ENCODE peak calls at places on chromosomes 7 and 10, in nine cellular contexts. One of them, this sample, is unnamed. For H3K9me3, the result is how much of the 10 kb centered on the place peaks cover.

GRCh38 chr7:30329706-30330105 is 45.3 kb downstream of the ZNRF2 start:
- DNase-seq in psoas muscle: no peak
- DNase-seq in HepG2: no peak
- DNase-seq in cardiac muscle cell: no peak
- DNase-seq in tibial artery: no peak
- DNase-seq in A549: no peak
- DNase-seq in Peyer's patch: no peak
- DNase-seq in IMR-90: no peak
- DNase-seq in BE2C: no peak
- DNase-seq in this sample: no peak

GRCh38 chr10:15210521-15210920 is 42.0 kb upstream of the NMT2 start:
- DNase-seq in psoas muscle: no peak
- DNase-seq in HepG2: no peak
- DNase-seq in cardiac muscle cell: no peak
- DNase-seq in tibial artery: no peak
- DNase-seq in A549: no peak
- DNase-seq in Peyer's patch: no peak
- DNase-seq in IMR-90: no peak
- DNase-seq in BE2C: no peak
- DNase-seq in this sample: no peak

GRCh38 chr7:20217193-20217948 is at the start of gene MACC1:
- DNase-seq in psoas muscle: no peak
- DNase-seq in HepG2: no peak
- DNase-seq in cardiac muscle cell: no peak
- DNase-seq in tibial artery: no peak
- DNase-seq in A549: no peak
- DNase-seq in Peyer's patch: peak
- DNase-seq in IMR-90: no peak
- DNase-seq in BE2C: no peak
- DNase-seq in this sample: peak

GRCh38 chr7:70355591-70356323 is 757.5 kb downstream of the AUTS2 start:
- DNase-seq in psoas muscle: no peak
- DNase-seq in HepG2: no peak
- DNase-seq in cardiac muscle cell: no peak
- DNase-seq in tibial artery: no peak
- DNase-seq in A549: no peak
- DNase-seq in Peyer's patch: no peak
- DNase-seq in IMR-90: no peak
- DNase-seq in BE2C: peak
- DNase-seq in this sample: no peak

GRCh38 chr7:33109758-33110238 is 594 bp upstream of the RP9 start:
- DNase-seq in psoas muscle: no peak
- DNase-seq in HepG2: no peak
- DNase-seq in cardiac muscle cell: peak
- DNase-seq in tibial artery: no peak
- DNase-seq in A549: peak
- DNase-seq in Peyer's patch: no peak
- DNase-seq in IMR-90: peak
- DNase-seq in BE2C: peak
- DNase-seq in this sample: peak

GRCh38 chr7:87152897-87153641 is 816 bp downstream of the DMTF1 start:
- DNase-seq in psoas muscle: peak
- DNase-seq in HepG2: peak
- DNase-seq in cardiac muscle cell: peak
- DNase-seq in tibial artery: peak
- DNase-seq in A549: peak
- DNase-seq in Peyer's patch: no peak
- DNase-seq in IMR-90: peak
- DNase-seq in BE2C: peak
- DNase-seq in this sample: no peak

GRCh38 chr7:138776156-138776833 is 21.5 kb upstream of the TMEM213 start:
- DNase-seq in psoas muscle: no peak
- DNase-seq in HepG2: no peak
- DNase-seq in cardiac muscle cell: no peak
- DNase-seq in tibial artery: no peak
- DNase-seq in A549: no peak
- DNase-seq in Peyer's patch: no peak
- DNase-seq in IMR-90: no peak
- DNase-seq in BE2C: no peak
- DNase-seq in this sample: no peak

GRCh38 chr7:78261739-78262138 is 463.2 kb downstream of the PHTF2 start:
- DNase-seq in psoas muscle: no peak
- DNase-seq in HepG2: no peak
- DNase-seq in cardiac muscle cell: no peak
- DNase-seq in tibial artery: no peak
- DNase-seq in A549: no peak
- DNase-seq in Peyer's patch: no peak
- DNase-seq in IMR-90: no peak
- DNase-seq in BE2C: no peak
- DNase-seq in this sample: no peak

GRCh38 chr10:24737001-24737400 is 13.3 kb upstream of the ARHGAP21 start:
- DNase-seq in psoas muscle: no peak
- DNase-seq in HepG2: no peak
- DNase-seq in cardiac muscle cell: no peak
- DNase-seq in tibial artery: no peak
- DNase-seq in A549: no peak
- DNase-seq in Peyer's patch: no peak
- DNase-seq in IMR-90: no peak
- DNase-seq in BE2C: no peak
- DNase-seq in this sample: no peak

GRCh38 chr7:4739528-4739992 is 35.9 kb upstream of the AP5Z1 start:
- DNase-seq in psoas muscle: peak
- DNase-seq in HepG2: peak
- DNase-seq in cardiac muscle cell: peak
- DNase-seq in tibial artery: no peak
- DNase-seq in A549: peak
- DNase-seq in Peyer's patch: no peak
- DNase-seq in IMR-90: peak
- DNase-seq in BE2C: peak
- DNase-seq in this sample: peak

GRCh38 chr10:110162749-110163148 is 44.7 kb upstream of the MXI1 start:
- DNase-seq in psoas muscle: no peak
- DNase-seq in HepG2: no peak
- DNase-seq in cardiac muscle cell: no peak
- DNase-seq in tibial artery: no peak
- DNase-seq in A549: peak
- DNase-seq in Peyer's patch: peak
- DNase-seq in IMR-90: no peak
- DNase-seq in BE2C: no peak
- DNase-seq in this sample: no peak

GRCh38 chr7:1883031-1883761 is 213.1 kb downstream of the ELFN1 start:
- DNase-seq in psoas muscle: no peak
- DNase-seq in HepG2: no peak
- DNase-seq in cardiac muscle cell: peak
- DNase-seq in tibial artery: no peak
- DNase-seq in A549: peak
- DNase-seq in Peyer's patch: no peak
- DNase-seq in IMR-90: peak
- DNase-seq in BE2C: no peak
- DNase-seq in this sample: no peak

GRCh38 chr10:89458289-89458688 is 43.9 kb downstream of the IFIT5 start:
- DNase-seq in psoas muscle: no peak
- DNase-seq in HepG2: no peak
- DNase-seq in cardiac muscle cell: peak
- DNase-seq in tibial artery: no peak
- DNase-seq in A549: no peak
- DNase-seq in Peyer's patch: no peak
- DNase-seq in IMR-90: peak
- DNase-seq in BE2C: no peak
- DNase-seq in this sample: no peak

GRCh38 chr7:155961241-155962190 is 149.3 kb upstream of the SHH start:
- DNase-seq in psoas muscle: no peak
- DNase-seq in HepG2: peak
- DNase-seq in cardiac muscle cell: peak
- DNase-seq in tibial artery: no peak
- DNase-seq in A549: no peak
- DNase-seq in Peyer's patch: peak
- DNase-seq in IMR-90: no peak
- DNase-seq in BE2C: no peak
- DNase-seq in this sample: no peak

GRCh38 chr7:7970113-7970619 is 1.6 kb downstream of the GLCCI1 start:
- DNase-seq in psoas muscle: no peak
- DNase-seq in HepG2: no peak
- DNase-seq in cardiac muscle cell: no peak
- DNase-seq in tibial artery: no peak
- DNase-seq in A549: no peak
- DNase-seq in Peyer's patch: no peak
- DNase-seq in IMR-90: no peak
- DNase-seq in BE2C: peak
- DNase-seq in this sample: no peak

GRCh38 chr10:63496561-63496960 is 24.6 kb upstream of the REEP3 start:
- DNase-seq in psoas muscle: no peak
- DNase-seq in HepG2: no peak
- DNase-seq in cardiac muscle cell: no peak
- DNase-seq in tibial artery: no peak
- DNase-seq in A549: no peak
- DNase-seq in Peyer's patch: no peak
- DNase-seq in IMR-90: no peak
- DNase-seq in BE2C: no peak
- DNase-seq in this sample: no peak

GRCh38 chr7:127995157-127995865 is 35.9 kb downstream of the LRRC4 start:
- DNase-seq in psoas muscle: no peak
- DNase-seq in HepG2: no peak
- DNase-seq in cardiac muscle cell: peak
- DNase-seq in tibial artery: no peak
- DNase-seq in A549: no peak
- DNase-seq in Peyer's patch: no peak
- DNase-seq in IMR-90: peak
- DNase-seq in BE2C: no peak
- DNase-seq in this sample: no peak

GRCh38 chr10:72124984-72125383 is 36.6 kb upstream of the SPOCK2 start:
- DNase-seq in psoas muscle: no peak
- DNase-seq in HepG2: no peak
- DNase-seq in cardiac muscle cell: peak
- DNase-seq in tibial artery: no peak
- DNase-seq in A549: no peak
- DNase-seq in Peyer's patch: no peak
- DNase-seq in IMR-90: peak
- DNase-seq in BE2C: no peak
- DNase-seq in this sample: no peak
- H3K9me3 ChIP-seq in psoas muscle: under half
- H3K9me3 ChIP-seq in HepG2: under half
- H3K9me3 ChIP-seq in cardiac muscle cell: under half
- H3K9me3 ChIP-seq in tibial artery: under half
- H3K9me3 ChIP-seq in A549: under half
- H3K9me3 ChIP-seq in Peyer's patch: under half
- H3K9me3 ChIP-seq in IMR-90: under half
- H3K9me3 ChIP-seq in BE2C: under half
- H3K9me3 ChIP-seq in this sample: under half

GRCh38 chr7:158396982-158397862 is 190.4 kb downstream of the PTPRN2 start:
- DNase-seq in psoas muscle: no peak
- DNase-seq in HepG2: peak
- DNase-seq in cardiac muscle cell: no peak
- DNase-seq in tibial artery: no peak
- DNase-seq in A549: no peak
- DNase-seq in Peyer's patch: peak
- DNase-seq in IMR-90: no peak
- DNase-seq in BE2C: no peak
- DNase-seq in this sample: no peak
- H3K9me3 ChIP-seq in psoas muscle: under half
- H3K9me3 ChIP-seq in HepG2: under half
- H3K9me3 ChIP-seq in cardiac muscle cell: under half
- H3K9me3 ChIP-seq in tibial artery: under half
- H3K9me3 ChIP-seq in A549: under half
- H3K9me3 ChIP-seq in Peyer's patch: under half
- H3K9me3 ChIP-seq in IMR-90: under half
- H3K9me3 ChIP-seq in BE2C: under half
- H3K9me3 ChIP-seq in this sample: under half

GRCh38 chr7:158272509-158273137 is 315.0 kb downstream of the PTPRN2 start:
- DNase-seq in psoas muscle: no peak
- DNase-seq in HepG2: no peak
- DNase-seq in cardiac muscle cell: no peak
- DNase-seq in tibial artery: no peak
- DNase-seq in A549: no peak
- DNase-seq in Peyer's patch: peak
- DNase-seq in IMR-90: no peak
- DNase-seq in BE2C: no peak
- DNase-seq in this sample: no peak

GRCh38 chr7:158273138-158273651 is 314.4 kb downstream of the PTPRN2 start:
- DNase-seq in psoas muscle: no peak
- DNase-seq in HepG2: no peak
- DNase-seq in cardiac muscle cell: no peak
- DNase-seq in tibial artery: peak
- DNase-seq in A549: no peak
- DNase-seq in Peyer's patch: peak
- DNase-seq in IMR-90: no peak
- DNase-seq in BE2C: no peak
- DNase-seq in this sample: no peak

GRCh38 chr7:158270856-158271413 is 316.7 kb downstream of the PTPRN2 start:
- DNase-seq in psoas muscle: no peak
- DNase-seq in HepG2: no peak
- DNase-seq in cardiac muscle cell: no peak
- DNase-seq in tibial artery: no peak
- DNase-seq in A549: no peak
- DNase-seq in Peyer's patch: peak
- DNase-seq in IMR-90: no peak
- DNase-seq in BE2C: no peak
- DNase-seq in this sample: no peak

GRCh38 chr7:158271646-158272045 is 316.0 kb downstream of the PTPRN2 start:
- DNase-seq in psoas muscle: no peak
- DNase-seq in HepG2: no peak
- DNase-seq in cardiac muscle cell: no peak
- DNase-seq in tibial artery: no peak
- DNase-seq in A549: no peak
- DNase-seq in Peyer's patch: peak
- DNase-seq in IMR-90: no peak
- DNase-seq in BE2C: no peak
- DNase-seq in this sample: no peak

GRCh38 chr7:158272091-158272490 is 315.5 kb downstream of the PTPRN2 start:
- DNase-seq in psoas muscle: no peak
- DNase-seq in HepG2: no peak
- DNase-seq in cardiac muscle cell: no peak
- DNase-seq in tibial artery: no peak
- DNase-seq in A549: no peak
- DNase-seq in Peyer's patch: peak
- DNase-seq in IMR-90: no peak
- DNase-seq in BE2C: no peak
- DNase-seq in this sample: no peak
- H3K9me3 ChIP-seq in psoas muscle: under half
- H3K9me3 ChIP-seq in HepG2: under half
- H3K9me3 ChIP-seq in cardiac muscle cell: under half
- H3K9me3 ChIP-seq in tibial artery: under half
- H3K9me3 ChIP-seq in A549: under half
- H3K9me3 ChIP-seq in Peyer's patch: under half
- H3K9me3 ChIP-seq in IMR-90: half or more
- H3K9me3 ChIP-seq in BE2C: under half
- H3K9me3 ChIP-seq in this sample: under half

DNA sequence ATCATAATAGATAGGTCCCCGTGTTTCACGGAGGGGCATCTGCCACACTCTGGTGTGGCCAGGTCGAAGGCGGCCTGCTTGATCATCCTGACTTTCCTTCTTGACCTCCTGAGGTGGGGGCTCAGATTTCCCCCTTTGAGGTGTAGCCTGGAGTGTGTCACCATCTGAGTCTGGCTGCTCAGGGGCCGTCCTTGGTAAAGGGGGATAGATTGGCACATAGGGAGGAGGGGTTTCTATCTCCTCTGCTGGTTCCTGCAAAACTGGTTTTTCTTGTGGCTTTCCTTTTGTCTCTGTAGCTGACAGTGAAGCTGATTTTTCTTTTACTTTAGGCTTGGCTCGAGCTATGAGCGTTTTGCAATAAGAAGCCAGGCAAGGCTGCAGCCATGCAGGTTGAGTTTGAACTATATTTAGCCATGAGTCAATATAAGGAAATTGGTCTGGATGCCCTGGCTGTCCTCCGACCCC is 7.1 kb upstream of the ZNF117 start:
- DNase-seq in psoas muscle: peak
- DNase-seq in HepG2: no peak
- DNase-seq in cardiac muscle cell: peak
- DNase-seq in tibial artery: no peak
- DNase-seq in A549: no peak
- DNase-seq in Peyer's patch: no peak
- DNase-seq in IMR-90: peak
- DNase-seq in BE2C: no peak
- DNase-seq in this sample: no peak
- H3K9me3 ChIP-seq in psoas muscle: under half
- H3K9me3 ChIP-seq in HepG2: under half
- H3K9me3 ChIP-seq in cardiac muscle cell: under half
- H3K9me3 ChIP-seq in tibial artery: under half
- H3K9me3 ChIP-seq in A549: half or more
- H3K9me3 ChIP-seq in Peyer's patch: under half
- H3K9me3 ChIP-seq in IMR-90: half or more
- H3K9me3 ChIP-seq in BE2C: under half
- H3K9me3 ChIP-seq in this sample: half or more

This sample was measured in naive thymus-derived CD4-positive, alpha-beta T cell.